ENCODE peak calls at places on chromosome 19, in four cellular contexts. A, J, W and M are unnamed samples.

GRCh38 chr19:49349567-49349966 is 12.6 kb downstream of the TEAD2 start:
- DNase-seq in A (no peak), J (no peak), W (no peak), M (no peak)

GRCh38 chr19:56927791-56928207 is 87.3 kb upstream of the PEG3 start:
- DNase-seq in A (no peak), J (peak), W (no peak), M (no peak)

GRCh38 chr19:32241957-32242710 is 103.3 kb upstream of the ZNF507 start:
- DNase-seq in A (no peak), J (no peak), W (no peak), M (peak)

GRCh38 chr19:45972081-45972943 is 1.4 kb downstream of the NOVA2 start:
- DNase-seq in A (no peak), J (no peak), W (no peak), M (peak)

GRCh38 chr19:2315818-2316353 is 7.9 kb upstream of the LINGO3 start:
- DNase-seq in A (peak), J (peak), W (peak), M (peak)

GRCh38 chr19:13097331-13098258 is 5.1 kb downstream of the LYL1 start:
- DNase-seq in A (no peak), J (no peak), W (no peak), M (no peak)

GRCh38 chr19:11576186-11576585 is 1.3 kb downstream of the ACP5 start:
- DNase-seq in A (no peak), J (no peak), W (no peak), M (no peak)

GRCh38 chr19:39843919-39844793 is 2.0 kb downstream of the FBL start:
- DNase-seq in A (peak), J (peak), W (no peak), M (no peak)

GRCh38 chr19:46718934-46719551 is 2.1 kb upstream of the PRKD2 start:
- DNase-seq in A (no peak), J (no peak), W (no peak), M (no peak)

GRCh38 chr19:58547323-58548312 is 3.8 kb downstream of the TRIM28 start:
- DNase-seq in A (no peak), J (no peak), W (no peak), M (no peak)

GRCh38 chr19:29671393-29672076 is 6.3 kb downstream of the PLEKHF1 start:
- DNase-seq in A (peak), J (peak), W (no peak), M (no peak)
- TF ChIP-seq CTCF in A (peak), J (no peak), W (no peak), M (no peak)

DNA sequence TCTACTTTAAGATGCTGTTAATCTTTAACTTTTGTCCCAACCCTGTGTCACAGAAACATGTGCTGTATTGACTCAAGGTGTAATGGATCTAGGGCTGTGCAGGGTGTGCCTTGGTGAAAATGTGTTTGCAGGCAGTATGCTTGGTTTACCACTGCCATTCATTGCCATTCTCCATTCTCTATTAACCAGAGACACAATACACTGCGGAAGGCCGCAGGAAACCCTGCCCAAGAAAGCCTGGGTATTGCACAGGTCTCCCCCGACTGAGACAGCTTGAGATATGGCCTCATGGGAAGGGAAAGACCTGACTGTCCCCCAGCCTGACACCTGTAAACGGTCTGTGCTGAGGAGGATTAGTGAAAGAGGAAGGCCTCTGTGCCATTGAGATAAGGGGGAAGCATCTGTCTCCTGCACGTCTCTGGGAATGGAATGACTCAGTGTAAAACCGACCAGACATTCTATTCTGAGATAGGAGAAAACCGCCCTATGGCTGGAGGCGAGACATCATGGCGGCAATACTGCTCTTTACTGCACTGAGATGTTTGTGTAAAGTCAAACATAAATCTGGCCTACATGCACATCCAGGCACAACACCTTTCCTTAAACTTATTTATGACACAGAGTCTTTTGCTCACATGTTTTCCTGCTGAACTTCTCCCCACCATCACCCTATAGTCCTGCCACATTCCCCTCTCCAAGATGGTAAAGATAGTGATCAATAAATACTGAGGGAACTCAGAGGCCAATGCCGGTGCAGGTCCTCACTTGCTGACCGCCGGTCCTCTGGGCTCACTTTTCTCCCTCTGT is 13.1 kb upstream of the ZNF888 start:
- DNase-seq in A (no peak), J (peak), W (no peak), M (peak)
- TF ChIP-seq CTCF in A (no peak), J (no peak), W (no peak), M (no peak)

GRCh38 chr19:10568826-10569651 is at the start of gene CDKN2D:
- DNase-seq in A (peak), J (peak), W (peak), M (peak)
- TF ChIP-seq CTCF in A (no peak), J (peak), W (peak), M (no peak)

GRCh38 chr19:44142014-44142523 is 715 bp downstream of the ZNF234 start:
- DNase-seq in A (peak), J (peak), W (no peak), M (no peak)

GRCh38 chr19:44141191-44142013 is at the start of gene ZNF234:
- DNase-seq in A (peak), J (peak), W (peak), M (peak)
- TF ChIP-seq CTCF in A (no peak), J (peak), W (no peak), M (no peak)

GRCh38 chr19:18340237-18340989 is at the start of gene PGPEP1:
- DNase-seq in A (peak), J (no peak), W (peak), M (peak)
- TF ChIP-seq CTCF in A (no peak), J (no peak), W (no peak), M (no peak)

GRCh38 chr19:531753-532571 is at the start of gene CDC34:
- DNase-seq in A (no peak), J (no peak), W (no peak), M (no peak)

GRCh38 chr19:533485-534058 is 2.0 kb downstream of the CDC34 start:
- DNase-seq in A (no peak), J (no peak), W (no peak), M (no peak)

GRCh38 chr19:530133-531008 is 1.2 kb upstream of the CDC34 start:
- DNase-seq in A (no peak), J (no peak), W (no peak), M (no peak)

GRCh38 chr19:532578-533484 is 1.3 kb downstream of the CDC34 start:
- DNase-seq in A (peak), J (peak), W (no peak), M (peak)

DNA sequence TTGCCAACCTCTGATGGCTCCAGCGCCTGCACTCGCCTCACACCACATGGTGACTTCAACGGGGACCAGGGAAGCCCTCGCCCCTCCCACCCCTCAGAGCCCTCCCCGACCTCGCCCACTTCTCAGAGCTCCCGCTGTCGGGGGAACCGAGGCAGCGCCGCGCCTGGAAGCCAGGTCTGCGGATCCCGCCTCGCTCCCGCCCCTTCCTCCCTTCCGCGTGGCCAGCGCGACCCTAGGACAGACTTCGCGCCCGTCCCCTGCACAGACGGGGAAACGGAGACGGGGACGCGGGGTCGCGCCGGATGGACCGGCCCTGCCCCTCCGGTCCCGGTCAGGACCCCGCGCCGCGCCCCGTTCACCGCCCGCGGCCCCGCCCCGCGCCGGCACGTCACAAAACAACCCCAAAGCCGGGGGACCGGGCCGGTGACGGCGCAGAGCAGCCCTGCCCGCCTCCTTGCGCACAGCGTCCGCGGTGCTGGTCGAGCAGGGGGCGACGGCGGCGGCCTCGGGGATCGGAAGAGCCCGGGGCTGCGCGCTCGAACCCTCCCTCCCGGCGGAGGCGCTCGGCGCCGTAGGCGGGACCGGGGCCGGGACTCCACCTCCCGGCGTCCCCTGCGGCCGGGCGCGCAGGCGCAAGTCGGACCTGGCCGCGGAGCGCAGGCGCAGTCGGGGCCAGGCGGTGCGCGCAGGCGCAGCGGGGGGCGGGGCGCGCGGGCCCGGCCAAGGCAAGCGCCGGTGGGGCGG is 379 bp upstream of the CDC34 start:
- DNase-seq in A (peak), J (peak), W (peak), M (peak)
- TF ChIP-seq CTCF in A (no peak), J (peak), W (no peak), M (no peak)

GRCh38 chr19:36378625-36379509 is at the start of gene ZFP14:
- DNase-seq in A (peak), J (peak), W (peak), M (peak)
- TF ChIP-seq CTCF in A (peak), J (peak), W (no peak), M (no peak)